ENCODE peak calls at places on chromosomes 2 and 18, in eight cellular contexts. One of them, this sample, is unnamed.

GRCh38 chr2:231662028-231662810 is 46.1 kb upstream of the PTMA start:
- DNase-seq in kidney: peak; percentile 99
- DNase-seq in sigmoid colon: peak; percentile 98
- DNase-seq in neural progenitor cell: peak; percentile 98
- DNase-seq in RWPE1: peak; percentile 90
- DNase-seq in GM10248: peak; percentile 97
- DNase-seq in IMR-90: peak; percentile 95
- DNase-seq in OCI-LY7: peak; percentile 99
- DNase-seq in this sample: peak; percentile 97

GRCh38 chr2:9618410-9618809 is 12.4 kb downstream of the YWHAQ start:
- DNase-seq in kidney: no peak
- DNase-seq in sigmoid colon: no peak
- DNase-seq in neural progenitor cell: no peak
- DNase-seq in RWPE1: no peak
- DNase-seq in GM10248: no peak
- DNase-seq in IMR-90: no peak
- DNase-seq in OCI-LY7: no peak
- DNase-seq in this sample: no peak

GRCh38 chr18:37298816-37299215 is 266.8 kb downstream of the CELF4 start:
- DNase-seq in kidney: no peak
- DNase-seq in sigmoid colon: no peak
- DNase-seq in neural progenitor cell: no peak
- DNase-seq in RWPE1: no peak
- DNase-seq in GM10248: no peak
- DNase-seq in IMR-90: no peak
- DNase-seq in OCI-LY7: no peak
- DNase-seq in this sample: no peak

GRCh38 chr2:222024934-222025890 is 273.6 kb downstream of the PAX3 start:
- DNase-seq in kidney: no peak
- DNase-seq in sigmoid colon: no peak
- DNase-seq in neural progenitor cell: peak; percentile 79
- DNase-seq in RWPE1: peak; percentile 36
- DNase-seq in GM10248: peak; percentile 17
- DNase-seq in IMR-90: peak; percentile 42
- DNase-seq in OCI-LY7: peak; percentile 14
- DNase-seq in this sample: peak; percentile 27

GRCh38 chr2:117349687-117350086 is 464.8 kb upstream of the DDX18 start:
- DNase-seq in kidney: no peak
- DNase-seq in sigmoid colon: no peak
- DNase-seq in neural progenitor cell: no peak
- DNase-seq in RWPE1: no peak
- DNase-seq in GM10248: no peak
- DNase-seq in IMR-90: no peak
- DNase-seq in OCI-LY7: no peak
- DNase-seq in this sample: no peak

GRCh38 chr18:22345733-22346132 is 72.0 kb downstream of the CTAGE1 start:
- DNase-seq in kidney: no peak
- DNase-seq in sigmoid colon: no peak
- DNase-seq in neural progenitor cell: no peak
- DNase-seq in RWPE1: no peak
- DNase-seq in GM10248: no peak
- DNase-seq in IMR-90: peak; percentile 23
- DNase-seq in OCI-LY7: no peak
- DNase-seq in this sample: no peak

GRCh38 chr2:54457326-54458023 is 1.3 kb downstream of the SPTBN1 start:
- DNase-seq in kidney: peak; percentile 78
- DNase-seq in sigmoid colon: peak; percentile 77
- DNase-seq in neural progenitor cell: peak; percentile 69
- DNase-seq in RWPE1: no peak
- DNase-seq in GM10248: no peak
- DNase-seq in IMR-90: no peak
- DNase-seq in OCI-LY7: peak; percentile 43
- DNase-seq in this sample: peak; percentile 38

GRCh38 chr2:26255735-26256384 is 11.1 kb downstream of the HADHB start:
- DNase-seq in kidney: no peak
- DNase-seq in sigmoid colon: no peak
- DNase-seq in neural progenitor cell: no peak
- DNase-seq in RWPE1: no peak
- DNase-seq in GM10248: no peak
- DNase-seq in IMR-90: no peak
- DNase-seq in OCI-LY7: no peak
- DNase-seq in this sample: no peak

GRCh38 chr2:98025481-98026037 is 29.8 kb upstream of the TMEM131 start:
- DNase-seq in kidney: no peak
- DNase-seq in sigmoid colon: no peak
- DNase-seq in neural progenitor cell: no peak
- DNase-seq in RWPE1: no peak
- DNase-seq in GM10248: no peak
- DNase-seq in IMR-90: no peak
- DNase-seq in OCI-LY7: no peak
- DNase-seq in this sample: no peak

GRCh38 chr2:219215871-219216536 is 2.8 kb downstream of the ABCB6 start:
- DNase-seq in kidney: peak; percentile 74
- DNase-seq in sigmoid colon: no peak
- DNase-seq in neural progenitor cell: no peak
- DNase-seq in RWPE1: no peak
- DNase-seq in GM10248: no peak
- DNase-seq in IMR-90: no peak
- DNase-seq in OCI-LY7: no peak
- DNase-seq in this sample: no peak

GRCh38 chr2:21326152-21326551 is 202.4 kb downstream of the TDRD15 start:
- DNase-seq in kidney: no peak
- DNase-seq in sigmoid colon: no peak
- DNase-seq in neural progenitor cell: peak; percentile 35
- DNase-seq in RWPE1: no peak
- DNase-seq in GM10248: no peak
- DNase-seq in IMR-90: peak; percentile 2
- DNase-seq in OCI-LY7: no peak
- DNase-seq in this sample: no peak

GRCh38 chr18:51724790-51725721 is 527.6 kb upstream of the MEX3C start:
- DNase-seq in kidney: no peak
- DNase-seq in sigmoid colon: no peak
- DNase-seq in neural progenitor cell: no peak
- DNase-seq in RWPE1: no peak
- DNase-seq in GM10248: no peak
- DNase-seq in IMR-90: no peak
- DNase-seq in OCI-LY7: no peak
- DNase-seq in this sample: peak; percentile 22

GRCh38 chr2:124804014-124804940 is 779.2 kb downstream of the CNTNAP5 start:
- DNase-seq in kidney: no peak
- DNase-seq in sigmoid colon: no peak
- DNase-seq in neural progenitor cell: peak; percentile 71
- DNase-seq in RWPE1: peak; percentile 46
- DNase-seq in GM10248: peak; percentile 40
- DNase-seq in IMR-90: peak; percentile 25
- DNase-seq in OCI-LY7: peak; percentile 56
- DNase-seq in this sample: peak; percentile 37

GRCh38 chr2:231745303-231746038 is 35.6 kb downstream of the PDE6D start:
- DNase-seq in kidney: no peak
- DNase-seq in sigmoid colon: no peak
- DNase-seq in neural progenitor cell: peak; percentile 81
- DNase-seq in RWPE1: no peak
- DNase-seq in GM10248: no peak
- DNase-seq in IMR-90: no peak
- DNase-seq in OCI-LY7: no peak
- DNase-seq in this sample: no peak

GRCh38 chr18:58413667-58414628 is 214.9 kb downstream of the ALPK2 start:
- DNase-seq in kidney: no peak
- DNase-seq in sigmoid colon: no peak
- DNase-seq in neural progenitor cell: no peak
- DNase-seq in RWPE1: no peak
- DNase-seq in GM10248: no peak
- DNase-seq in IMR-90: no peak
- DNase-seq in OCI-LY7: no peak
- DNase-seq in this sample: no peak

GRCh38 chr2:113067681-113068080 is at the start of gene IL1F10:
- DNase-seq in kidney: no peak
- DNase-seq in sigmoid colon: no peak
- DNase-seq in neural progenitor cell: no peak
- DNase-seq in RWPE1: no peak
- DNase-seq in GM10248: no peak
- DNase-seq in IMR-90: no peak
- DNase-seq in OCI-LY7: no peak
- DNase-seq in this sample: no peak

GRCh38 chr2:26442707-26443106 is 35.2 kb downstream of the OTOF start:
- DNase-seq in kidney: no peak
- DNase-seq in sigmoid colon: peak; percentile 6
- DNase-seq in neural progenitor cell: no peak
- DNase-seq in RWPE1: no peak
- DNase-seq in GM10248: no peak
- DNase-seq in IMR-90: no peak
- DNase-seq in OCI-LY7: no peak
- DNase-seq in this sample: no peak

GRCh38 chr2:234996467-234997270 is 44.9 kb downstream of the SH3BP4 start:
- DNase-seq in kidney: peak; percentile 70
- DNase-seq in sigmoid colon: peak; percentile 58
- DNase-seq in neural progenitor cell: peak; percentile 90
- DNase-seq in RWPE1: no peak
- DNase-seq in GM10248: no peak
- DNase-seq in IMR-90: peak; percentile 79
- DNase-seq in OCI-LY7: no peak
- DNase-seq in this sample: no peak
- TF ChIP-seq CTCF in kidney: no peak
- TF ChIP-seq CTCF in sigmoid colon: no peak
- TF ChIP-seq CTCF in neural progenitor cell: peak; percentile 44
- TF ChIP-seq CTCF in RWPE1: no peak
- TF ChIP-seq CTCF in GM10248: no peak
- TF ChIP-seq CTCF in IMR-90: peak; percentile 35
- TF ChIP-seq CTCF in OCI-LY7: no peak
- TF ChIP-seq CTCF in this sample: no peak

GRCh38 chr2:77428946-77429345 is 93.2 kb downstream of the LRRTM4 start:
- DNase-seq in kidney: no peak
- DNase-seq in sigmoid colon: no peak
- DNase-seq in neural progenitor cell: no peak
- DNase-seq in RWPE1: no peak
- DNase-seq in GM10248: no peak
- DNase-seq in IMR-90: no peak
- DNase-seq in OCI-LY7: no peak
- DNase-seq in this sample: no peak

DNA sequence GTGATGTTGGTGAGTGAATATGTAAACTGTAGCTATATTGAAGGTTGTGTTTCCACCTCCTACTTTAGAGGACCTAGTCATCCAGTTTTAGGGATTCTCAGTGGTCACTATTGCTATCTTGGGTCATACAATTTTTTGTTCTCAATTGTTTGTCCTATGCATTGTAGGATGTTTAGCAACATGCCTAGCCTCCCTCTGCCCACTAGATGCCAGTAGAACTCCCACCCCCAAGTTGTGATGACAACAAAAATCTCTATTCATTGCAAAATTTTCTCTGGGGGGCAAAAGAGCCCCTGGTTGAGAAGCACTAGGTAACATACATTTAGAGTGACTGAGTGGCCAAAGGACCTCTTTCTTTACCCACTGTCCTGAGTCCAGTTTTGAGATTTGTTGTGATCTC is 87.3 kb downstream of the LRRTM4 start:
- DNase-seq in kidney: no peak
- DNase-seq in sigmoid colon: no peak
- DNase-seq in neural progenitor cell: peak; percentile 12
- DNase-seq in RWPE1: no peak
- DNase-seq in GM10248: no peak
- DNase-seq in IMR-90: no peak
- DNase-seq in OCI-LY7: no peak
- DNase-seq in this sample: no peak
- TF ChIP-seq CTCF in kidney: no peak
- TF ChIP-seq CTCF in sigmoid colon: no peak
- TF ChIP-seq CTCF in neural progenitor cell: peak; percentile 60
- TF ChIP-seq CTCF in RWPE1: no peak
- TF ChIP-seq CTCF in GM10248: no peak
- TF ChIP-seq CTCF in IMR-90: no peak
- TF ChIP-seq CTCF in OCI-LY7: peak; percentile 48
- TF ChIP-seq CTCF in this sample: no peak

GRCh38 chr2:111121028-111121872 is 536 bp downstream of the BCL2L11 start:
- DNase-seq in kidney: peak; percentile 89
- DNase-seq in sigmoid colon: peak; percentile 73
- DNase-seq in neural progenitor cell: peak; percentile 75
- DNase-seq in RWPE1: peak; percentile 27
- DNase-seq in GM10248: peak; percentile 34
- DNase-seq in IMR-90: no peak
- DNase-seq in OCI-LY7: peak; percentile 74
- DNase-seq in this sample: peak; percentile 53
- TF ChIP-seq CTCF in kidney: no peak
- TF ChIP-seq CTCF in sigmoid colon: no peak
- TF ChIP-seq CTCF in neural progenitor cell: peak; percentile 6
- TF ChIP-seq CTCF in RWPE1: no peak
- TF ChIP-seq CTCF in GM10248: no peak
- TF ChIP-seq CTCF in IMR-90: no peak
- TF ChIP-seq CTCF in OCI-LY7: no peak
- TF ChIP-seq CTCF in this sample: no peak

DNA sequence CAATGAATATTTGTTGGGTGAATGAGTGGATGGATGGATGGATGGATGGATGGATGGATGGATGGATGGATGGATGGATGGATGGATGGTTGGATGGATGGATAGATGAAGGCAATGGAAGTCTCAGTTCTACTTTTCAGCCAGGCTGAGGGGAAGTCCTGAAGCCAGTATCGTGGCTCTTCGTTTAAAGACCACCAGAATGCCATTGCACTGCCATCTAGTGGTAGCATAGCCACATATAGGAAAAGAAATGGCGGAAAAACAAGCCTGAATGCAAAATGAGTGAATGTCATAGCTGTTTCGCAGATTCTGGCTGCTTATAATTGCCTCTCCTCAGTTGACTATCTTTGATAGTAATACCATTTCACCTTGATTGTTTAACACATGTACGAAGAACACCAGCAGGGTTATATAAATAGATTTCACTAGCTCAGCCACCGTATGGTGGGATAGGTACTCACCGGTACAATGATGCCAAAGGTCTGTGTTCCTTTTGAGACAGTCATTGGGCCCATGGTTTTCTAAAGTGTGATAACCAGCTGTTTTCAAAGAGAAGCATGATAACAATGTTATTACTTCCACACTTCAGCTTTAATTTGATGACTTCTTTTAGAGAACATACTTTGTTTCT is 62.3 kb upstream of the GREB1L start:
- DNase-seq in kidney: no peak
- DNase-seq in sigmoid colon: no peak
- DNase-seq in neural progenitor cell: peak; percentile 85
- DNase-seq in RWPE1: peak; percentile 55
- DNase-seq in GM10248: peak; percentile 63
- DNase-seq in IMR-90: peak; percentile 73
- DNase-seq in OCI-LY7: peak; percentile 79
- DNase-seq in this sample: peak; percentile 57
- TF ChIP-seq CTCF in kidney: peak; percentile 81
- TF ChIP-seq CTCF in sigmoid colon: peak; percentile 52
- TF ChIP-seq CTCF in neural progenitor cell: peak; percentile 89
- TF ChIP-seq CTCF in RWPE1: peak; percentile 76
- TF ChIP-seq CTCF in GM10248: peak; percentile 77
- TF ChIP-seq CTCF in IMR-90: peak; percentile 81
- TF ChIP-seq CTCF in OCI-LY7: peak; percentile 92
- TF ChIP-seq CTCF in this sample: peak; percentile 61

This sample was measured in GM13976.